ENCODE peak calls at places on chromosomes 7 and 10, in six cellular contexts. Z, J, O, U, W and V are unnamed samples.

GRCh38 chr7:96686305-96686704 is 23.3 kb downstream of the SEM1 start:
- DNase-seq in O (no peak), U (no peak), W (no peak), Z (no peak), J (no peak), V (no peak)

GRCh38 chr7:1197997-1198632 is 34.6 kb upstream of the UNCX start:
- DNase-seq in J (no peak), W (no peak), U (peak; percentile 78), Z (no peak), O (peak; percentile 95), V (no peak)

GRCh38 chr7:116227678-116228239 is 17.4 kb downstream of the TES start:
- DNase-seq in U (peak; percentile 85), O (peak; percentile 93), Z (no peak), J (no peak), W (no peak), V (no peak)

GRCh38 chr10:11560076-11560709 is 51.3 kb downstream of the USP6NL start:
- DNase-seq in J (no peak), O (no peak), W (no peak), U (peak; percentile 33), Z (no peak), V (peak; percentile 56)

GRCh38 chr7:152615052-152615741 is 60.7 kb downstream of the XRCC2 start:
- DNase-seq in U (no peak), W (no peak), O (peak; percentile 24), Z (no peak), J (no peak), V (peak; percentile 2)

GRCh38 chr7:2982831-2983230 is 60.8 kb downstream of the CARD11 start:
- DNase-seq in O (no peak), J (no peak), U (no peak), W (no peak), Z (no peak), V (peak; percentile 18)

GRCh38 chr7:45131891-45132290 is 20.4 kb upstream of the TBRG4 start:
- DNase-seq in O (no peak), U (no peak), W (no peak), Z (no peak), J (no peak), V (no peak)

GRCh38 chr7:37656913-37657530 is 26.5 kb upstream of the GPR141 start:
- DNase-seq in Z (no peak), U (no peak), O (no peak), J (no peak), W (no peak), V (no peak)

GRCh38 chr7:11343818-11344413 is 370.2 kb downstream of the PHF14 start:
- DNase-seq in W (no peak), Z (no peak), U (peak; percentile 59), J (no peak), O (peak; percentile 61), V (peak; percentile 35)

GRCh38 chr7:158828343-158829020 is 827 bp downstream of the ESYT2 start:
- DNase-seq in Z (peak; percentile 47), J (peak; percentile 59), O (peak; percentile 58), W (peak; percentile 76), U (no peak), V (peak; percentile 40)

GRCh38 chr7:33986951-33987948 is 81.9 kb downstream of the BMPER start:
- DNase-seq in Z (no peak), O (peak; percentile 98), W (no peak), J (no peak), U (peak; percentile 97), V (peak; percentile 3)

GRCh38 chr10:117778241-117778640 is 235.7 kb downstream of the EMX2 start:
- DNase-seq in O (no peak), W (no peak), Z (no peak), U (no peak), J (no peak), V (no peak)

GRCh38 chr7:88291401-88292173 is 15.1 kb downstream of the STEAP4 start:
- DNase-seq in J (no peak), Z (no peak), W (no peak), U (no peak), O (peak; percentile 12), V (peak; percentile 26)

GRCh38 chr10:21494221-21495001 is 31.1 kb downstream of the SKIDA1 start:
- DNase-seq in W (peak; percentile 55), Z (no peak), O (peak; percentile 59), U (peak; percentile 37), J (peak; percentile 50), V (no peak)

GRCh38 chr7:66452165-66452564 is 176.5 kb upstream of the KCTD7 start:
- DNase-seq in U (no peak), W (no peak), Z (no peak), J (no peak), O (peak; percentile 78), V (no peak)

GRCh38 chr7:100951172-100951571 is 1.8 kb downstream of the MUC3A start:
- DNase-seq in O (no peak), J (no peak), Z (no peak), U (no peak), W (no peak), V (no peak)

GRCh38 chr10:77700086-77700485 is 62.5 kb upstream of the KCNMA1 start:
- DNase-seq in U (peak; percentile 57), O (no peak), Z (no peak), J (no peak), W (no peak), V (no peak)

DNA sequence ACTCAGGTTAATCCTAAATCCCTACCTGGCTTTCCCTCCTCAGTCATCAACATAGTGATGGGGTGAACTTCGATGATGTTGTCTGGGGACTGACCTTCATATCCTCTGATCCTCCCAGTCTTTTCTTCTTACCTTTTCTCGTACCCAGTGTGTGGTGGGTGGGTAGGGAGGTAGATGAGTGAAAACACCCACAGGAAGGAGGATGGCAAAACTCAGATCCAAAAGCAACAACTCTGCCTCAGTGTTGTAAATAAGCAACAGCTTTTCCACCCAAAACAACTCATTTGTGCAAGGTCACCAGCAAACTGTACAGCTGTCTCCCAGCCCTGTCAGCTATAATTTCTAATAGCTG is 38.6 kb downstream of the VOPP1 start:
- DNase-seq in J (no peak), W (no peak), Z (no peak), U (no peak), O (no peak), V (no peak)
- H3K4me1 ChIP-seq in J (peaks cover 64% of the 10 kb centered on the region), W (peaks cover 76% of the 10 kb centered on the region), Z (no peaks in the 10 kb centered on the region), U (peaks cover 26% of the 10 kb centered on the region), O (peaks cover 47% of the 10 kb centered on the region), V (peaks cover 7% of the 10 kb centered on the region)

GRCh38 chr7:47606176-47606575 is 24.3 kb upstream of the TNS3 start:
- DNase-seq in W (no peak), Z (no peak), O (no peak), U (no peak), J (no peak), V (no peak)
- H3K27ac ChIP-seq in W (no peak overlapping the region), Z (no peak overlapping the region), O (no peak overlapping the region), U (no peak overlapping the region), J (no peak overlapping the region), V (no peak overlapping the region)

GRCh38 chr10:108336836-108337235 is 1172.3 kb upstream of the SORCS1 start:
- DNase-seq in U (no peak), Z (no peak), O (no peak), W (no peak), J (no peak), V (no peak)

GRCh38 chr10:108338146-108338545 is 1173.6 kb upstream of the SORCS1 start:
- DNase-seq in W (no peak), U (no peak), O (no peak), J (no peak), Z (no peak), V (no peak)
- H3K4me1 ChIP-seq in W (no peaks in the 10 kb centered on the region), U (no peaks in the 10 kb centered on the region), O (no peaks in the 10 kb centered on the region), J (no peaks in the 10 kb centered on the region), Z (no peaks in the 10 kb centered on the region), V (no peaks in the 10 kb centered on the region)

DNA sequence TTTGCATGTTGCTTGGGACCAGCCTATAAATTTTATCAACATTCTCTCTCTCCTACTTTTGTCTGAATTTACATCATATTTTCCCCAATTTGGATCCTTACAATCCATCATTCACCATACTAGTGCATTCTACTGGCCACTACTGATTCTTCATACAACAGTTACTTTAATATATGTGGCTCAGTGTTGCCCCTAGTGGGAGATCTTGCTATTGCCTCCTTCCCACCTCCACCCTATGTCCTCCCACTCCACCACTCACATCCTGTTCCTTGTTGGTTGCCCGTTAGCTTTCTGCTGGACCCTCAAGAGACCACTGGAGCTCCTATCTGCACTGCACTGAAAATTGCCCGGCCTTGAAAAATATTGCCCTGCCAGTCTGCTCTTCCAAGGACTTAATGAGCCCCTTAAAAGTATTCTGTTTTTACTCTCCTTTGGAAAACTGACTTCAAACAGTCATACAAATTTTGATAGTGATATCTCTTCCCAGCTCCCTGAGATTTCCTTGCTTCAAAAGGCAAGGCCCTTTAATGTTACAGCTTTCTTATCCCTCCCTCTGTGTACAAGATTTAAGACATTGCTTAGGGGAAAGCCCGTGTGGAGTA is 243.2 kb upstream of the TMEM229A start:
- DNase-seq in Z (no peak), W (no peak), O (no peak), U (peak; percentile 17), J (no peak), V (peak; percentile 18)
- H3K27ac ChIP-seq in Z (no peak overlapping the region), W (no peak overlapping the region), O (no peak overlapping the region), U (no peak overlapping the region), J (no peak overlapping the region), V (no peak overlapping the region)

DNA sequence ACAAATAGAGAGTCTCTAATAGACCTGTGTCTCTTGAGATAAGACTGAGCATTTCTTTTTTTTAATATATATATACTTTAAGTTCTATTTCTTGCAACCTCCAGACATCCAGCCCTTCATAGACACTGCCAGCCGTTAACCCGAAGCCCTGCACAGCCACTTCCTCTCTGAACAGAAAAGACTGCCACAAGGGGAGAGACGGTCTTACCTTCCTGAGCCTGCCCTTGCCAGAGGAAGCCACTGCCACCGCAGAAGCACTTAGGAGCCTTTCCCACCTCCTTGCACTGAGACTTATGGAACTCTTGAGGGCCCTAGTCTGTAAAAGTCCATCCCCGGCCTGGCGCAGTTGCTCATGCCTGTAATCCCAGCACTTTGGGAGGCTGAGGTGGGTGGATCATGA is 31.8 kb upstream of the PRSS1 start:
- DNase-seq in U (no peak), J (no peak), O (no peak), Z (no peak), W (no peak), V (no peak)
- H3K4me1 ChIP-seq in U (no peaks in the 10 kb centered on the region), J (no peaks in the 10 kb centered on the region), O (no peaks in the 10 kb centered on the region), Z (no peaks in the 10 kb centered on the region), W (no peaks in the 10 kb centered on the region), V (no peaks in the 10 kb centered on the region)